ENCODE peak calls at places on chromosome 20, in eight cellular contexts. One of them, this sample, is unnamed. For H3K9me3, the result is how much of the 10 kb centered on the place peaks cover.

GRCh38 chr20:62345681-62346370 is 21.3 kb downstream of the LAMA5 start:
- DNase-seq in esophagus squamous epithelium: no peak
- DNase-seq in CD8-positive, alpha-beta memory T cell: no peak
- DNase-seq in uterus: no peak
- DNase-seq in heart left ventricle: peak
- DNase-seq in MM.1S: no peak
- DNase-seq in psoas muscle: peak
- DNase-seq in SK-N-SH: no peak
- DNase-seq in this sample: no peak

GRCh38 chr20:36720510-36720909 is 25.4 kb downstream of the NDRG3 start:
- DNase-seq in esophagus squamous epithelium: no peak
- DNase-seq in CD8-positive, alpha-beta memory T cell: no peak
- DNase-seq in uterus: no peak
- DNase-seq in heart left ventricle: no peak
- DNase-seq in MM.1S: no peak
- DNase-seq in psoas muscle: no peak
- DNase-seq in SK-N-SH: no peak
- DNase-seq in this sample: no peak

GRCh38 chr20:22106308-22106938 is 401.0 kb downstream of the PAX1 start:
- DNase-seq in esophagus squamous epithelium: no peak
- DNase-seq in CD8-positive, alpha-beta memory T cell: no peak
- DNase-seq in uterus: peak
- DNase-seq in heart left ventricle: no peak
- DNase-seq in MM.1S: peak
- DNase-seq in psoas muscle: no peak
- DNase-seq in SK-N-SH: peak
- DNase-seq in this sample: no peak

GRCh38 chr20:48574383-48574782 is 253.4 kb downstream of the PREX1 start:
- DNase-seq in esophagus squamous epithelium: no peak
- DNase-seq in CD8-positive, alpha-beta memory T cell: no peak
- DNase-seq in uterus: no peak
- DNase-seq in heart left ventricle: no peak
- DNase-seq in MM.1S: no peak
- DNase-seq in psoas muscle: no peak
- DNase-seq in SK-N-SH: peak
- DNase-seq in this sample: peak

GRCh38 chr20:44709797-44710196 is 5.4 kb upstream of the CCN5 start:
- DNase-seq in esophagus squamous epithelium: no peak
- DNase-seq in CD8-positive, alpha-beta memory T cell: no peak
- DNase-seq in uterus: no peak
- DNase-seq in heart left ventricle: no peak
- DNase-seq in MM.1S: peak
- DNase-seq in psoas muscle: no peak
- DNase-seq in SK-N-SH: no peak
- DNase-seq in this sample: no peak

GRCh38 chr20:34516038-34516873 is at the start of gene DYNLRB1:
- DNase-seq in esophagus squamous epithelium: peak
- DNase-seq in CD8-positive, alpha-beta memory T cell: peak
- DNase-seq in uterus: peak
- DNase-seq in heart left ventricle: peak
- DNase-seq in MM.1S: peak
- DNase-seq in psoas muscle: peak
- DNase-seq in SK-N-SH: peak
- DNase-seq in this sample: peak

GRCh38 chr20:61719691-61720347 is 345.9 kb downstream of the TAF4 start:
- DNase-seq in esophagus squamous epithelium: no peak
- DNase-seq in CD8-positive, alpha-beta memory T cell: peak
- DNase-seq in uterus: no peak
- DNase-seq in heart left ventricle: no peak
- DNase-seq in MM.1S: no peak
- DNase-seq in psoas muscle: no peak
- DNase-seq in SK-N-SH: no peak
- DNase-seq in this sample: no peak

GRCh38 chr20:313948-314347 is 11.4 kb upstream of the SOX12 start:
- DNase-seq in esophagus squamous epithelium: no peak
- DNase-seq in CD8-positive, alpha-beta memory T cell: no peak
- DNase-seq in uterus: no peak
- DNase-seq in heart left ventricle: no peak
- DNase-seq in MM.1S: no peak
- DNase-seq in psoas muscle: no peak
- DNase-seq in SK-N-SH: no peak
- DNase-seq in this sample: no peak

GRCh38 chr20:9392892-9393857 is 121.2 kb upstream of the LAMP5 start:
- DNase-seq in esophagus squamous epithelium: no peak
- DNase-seq in CD8-positive, alpha-beta memory T cell: no peak
- DNase-seq in uterus: peak
- DNase-seq in heart left ventricle: peak
- DNase-seq in MM.1S: peak
- DNase-seq in psoas muscle: peak
- DNase-seq in SK-N-SH: peak
- DNase-seq in this sample: peak

GRCh38 chr20:53778736-53779135 is 185.1 kb upstream of the ZNF217 start:
- DNase-seq in esophagus squamous epithelium: no peak
- DNase-seq in CD8-positive, alpha-beta memory T cell: no peak
- DNase-seq in uterus: no peak
- DNase-seq in heart left ventricle: no peak
- DNase-seq in MM.1S: no peak
- DNase-seq in psoas muscle: no peak
- DNase-seq in SK-N-SH: no peak
- DNase-seq in this sample: no peak
- H3K27ac ChIP-seq in esophagus squamous epithelium: no peak
- H3K27ac ChIP-seq in CD8-positive, alpha-beta memory T cell: no peak
- H3K27ac ChIP-seq in uterus: no peak
- H3K27ac ChIP-seq in heart left ventricle: no peak
- H3K27ac ChIP-seq in MM.1S: no peak
- H3K27ac ChIP-seq in psoas muscle: no peak
- H3K27ac ChIP-seq in SK-N-SH: no peak
- H3K27ac ChIP-seq in this sample: no peak

DNA sequence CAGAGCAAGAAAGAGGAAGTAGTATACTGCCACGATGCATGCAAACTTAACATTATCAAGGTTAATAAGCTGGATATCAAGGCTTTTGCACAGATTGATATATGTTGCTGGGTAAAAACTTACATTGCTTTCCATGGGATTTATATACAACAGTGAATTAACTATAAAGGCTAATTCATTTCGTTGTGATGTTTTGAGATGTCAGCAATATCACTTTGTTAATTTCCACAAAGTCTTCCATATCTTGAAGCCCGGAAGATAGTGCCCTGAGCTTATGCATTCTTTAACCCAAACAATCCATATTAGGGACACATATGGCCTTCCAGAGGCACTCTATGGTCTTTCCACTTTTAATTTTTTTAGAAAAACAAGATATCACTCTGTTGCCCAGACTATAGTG is 603.5 kb downstream of the MAFB start:
- DNase-seq in esophagus squamous epithelium: no peak
- DNase-seq in CD8-positive, alpha-beta memory T cell: no peak
- DNase-seq in uterus: no peak
- DNase-seq in heart left ventricle: no peak
- DNase-seq in MM.1S: no peak
- DNase-seq in psoas muscle: no peak
- DNase-seq in SK-N-SH: no peak
- DNase-seq in this sample: no peak
- H3K9me3 ChIP-seq in esophagus squamous epithelium: under half
- H3K9me3 ChIP-seq in CD8-positive, alpha-beta memory T cell: under half
- H3K9me3 ChIP-seq in uterus: under half
- H3K9me3 ChIP-seq in heart left ventricle: under half
- H3K9me3 ChIP-seq in MM.1S: under half
- H3K9me3 ChIP-seq in psoas muscle: under half
- H3K9me3 ChIP-seq in SK-N-SH: under half
- H3K9me3 ChIP-seq in this sample: under half

DNA sequence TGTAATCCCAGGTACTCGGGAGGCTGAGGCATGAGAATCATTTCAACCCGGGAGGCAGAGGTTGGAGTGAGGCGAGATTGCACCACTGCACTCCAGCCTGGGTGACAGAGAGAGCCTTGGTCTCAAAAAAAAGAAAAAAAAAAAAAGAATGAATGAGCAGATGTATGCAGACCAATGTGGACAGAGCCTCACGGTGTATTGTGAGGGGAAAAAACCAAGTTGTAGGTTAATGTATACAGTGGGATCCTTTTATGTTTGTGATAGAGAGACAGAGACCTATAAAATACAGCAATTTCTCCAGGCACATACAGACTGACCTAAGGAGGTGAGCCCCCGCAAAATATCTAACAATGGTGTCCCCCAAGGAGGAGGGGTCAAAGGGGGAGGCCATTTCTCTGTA is 11.7 kb downstream of the TGM2 start:
- DNase-seq in esophagus squamous epithelium: no peak
- DNase-seq in CD8-positive, alpha-beta memory T cell: no peak
- DNase-seq in uterus: no peak
- DNase-seq in heart left ventricle: no peak
- DNase-seq in MM.1S: no peak
- DNase-seq in psoas muscle: no peak
- DNase-seq in SK-N-SH: no peak
- DNase-seq in this sample: no peak
- H3K27ac ChIP-seq in esophagus squamous epithelium: peak
- H3K27ac ChIP-seq in CD8-positive, alpha-beta memory T cell: no peak
- H3K27ac ChIP-seq in uterus: peak
- H3K27ac ChIP-seq in heart left ventricle: peak
- H3K27ac ChIP-seq in MM.1S: no peak
- H3K27ac ChIP-seq in psoas muscle: peak
- H3K27ac ChIP-seq in SK-N-SH: peak
- H3K27ac ChIP-seq in this sample: no peak

GRCh38 chr20:39574061-39574460 is 611.9 kb downstream of the DHX35 start:
- DNase-seq in esophagus squamous epithelium: no peak
- DNase-seq in CD8-positive, alpha-beta memory T cell: no peak
- DNase-seq in uterus: no peak
- DNase-seq in heart left ventricle: no peak
- DNase-seq in MM.1S: no peak
- DNase-seq in psoas muscle: no peak
- DNase-seq in SK-N-SH: no peak
- DNase-seq in this sample: no peak

GRCh38 chr20:39571171-39571570 is 609.0 kb downstream of the DHX35 start:
- DNase-seq in esophagus squamous epithelium: no peak
- DNase-seq in CD8-positive, alpha-beta memory T cell: no peak
- DNase-seq in uterus: no peak
- DNase-seq in heart left ventricle: no peak
- DNase-seq in MM.1S: no peak
- DNase-seq in psoas muscle: no peak
- DNase-seq in SK-N-SH: no peak
- DNase-seq in this sample: no peak

GRCh38 chr20:39581034-39581433 is 618.9 kb downstream of the DHX35 start:
- DNase-seq in esophagus squamous epithelium: no peak
- DNase-seq in CD8-positive, alpha-beta memory T cell: no peak
- DNase-seq in uterus: no peak
- DNase-seq in heart left ventricle: no peak
- DNase-seq in MM.1S: no peak
- DNase-seq in psoas muscle: no peak
- DNase-seq in SK-N-SH: no peak
- DNase-seq in this sample: no peak

GRCh38 chr20:39576786-39577185 is 614.6 kb downstream of the DHX35 start:
- DNase-seq in esophagus squamous epithelium: no peak
- DNase-seq in CD8-positive, alpha-beta memory T cell: no peak
- DNase-seq in uterus: no peak
- DNase-seq in heart left ventricle: no peak
- DNase-seq in MM.1S: no peak
- DNase-seq in psoas muscle: no peak
- DNase-seq in SK-N-SH: no peak
- DNase-seq in this sample: no peak
- H3K9me3 ChIP-seq in esophagus squamous epithelium: under half
- H3K9me3 ChIP-seq in CD8-positive, alpha-beta memory T cell: under half
- H3K9me3 ChIP-seq in uterus: under half
- H3K9me3 ChIP-seq in heart left ventricle: under half
- H3K9me3 ChIP-seq in MM.1S: under half
- H3K9me3 ChIP-seq in psoas muscle: under half
- H3K9me3 ChIP-seq in SK-N-SH: under half
- H3K9me3 ChIP-seq in this sample: under half

DNA sequence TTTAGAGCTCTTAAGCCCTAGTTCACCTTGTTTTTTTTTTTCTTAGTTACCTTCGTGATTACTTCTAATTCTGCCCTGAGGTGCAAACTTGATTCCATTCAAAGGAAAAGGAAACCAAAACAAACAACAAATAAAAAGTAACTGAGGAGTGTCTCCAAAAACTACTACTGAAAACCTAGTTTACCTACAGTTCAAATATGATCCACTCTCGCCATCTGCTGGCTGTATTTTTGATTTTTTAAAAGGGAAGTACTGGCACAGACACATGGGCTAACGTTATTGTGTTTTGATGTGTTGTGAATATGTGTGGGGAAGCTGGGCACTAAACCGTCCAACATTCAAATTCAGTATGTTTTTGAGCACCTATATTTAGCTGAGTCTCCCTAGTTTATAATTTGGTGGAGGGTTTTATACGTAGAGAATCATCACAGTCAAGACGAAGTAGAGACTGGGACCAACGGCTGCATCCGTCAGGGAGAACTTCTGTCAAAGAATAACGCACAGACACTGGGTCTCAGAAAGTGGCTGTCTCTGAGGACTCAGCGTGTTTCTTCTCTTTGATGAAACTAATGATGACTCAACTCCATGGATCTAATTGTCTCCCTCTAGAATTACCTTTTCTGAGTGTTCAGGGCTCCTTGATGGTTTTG is 373.5 kb upstream of the BTBD3 start:
- DNase-seq in esophagus squamous epithelium: no peak
- DNase-seq in CD8-positive, alpha-beta memory T cell: no peak
- DNase-seq in uterus: peak
- DNase-seq in heart left ventricle: no peak
- DNase-seq in MM.1S: peak
- DNase-seq in psoas muscle: no peak
- DNase-seq in SK-N-SH: peak
- DNase-seq in this sample: peak
- H3K27ac ChIP-seq in esophagus squamous epithelium: no peak
- H3K27ac ChIP-seq in CD8-positive, alpha-beta memory T cell: no peak
- H3K27ac ChIP-seq in uterus: peak
- H3K27ac ChIP-seq in heart left ventricle: no peak
- H3K27ac ChIP-seq in MM.1S: no peak
- H3K27ac ChIP-seq in psoas muscle: no peak
- H3K27ac ChIP-seq in SK-N-SH: peak
- H3K27ac ChIP-seq in this sample: no peak

GRCh38 chr20:58531063-58531462 is 15.9 kb upstream of the APCDD1L start:
- DNase-seq in esophagus squamous epithelium: no peak
- DNase-seq in CD8-positive, alpha-beta memory T cell: no peak
- DNase-seq in uterus: no peak
- DNase-seq in heart left ventricle: no peak
- DNase-seq in MM.1S: no peak
- DNase-seq in psoas muscle: no peak
- DNase-seq in SK-N-SH: no peak
- DNase-seq in this sample: no peak
- H3K9me3 ChIP-seq in esophagus squamous epithelium: under half
- H3K9me3 ChIP-seq in CD8-positive, alpha-beta memory T cell: under half
- H3K9me3 ChIP-seq in uterus: under half
- H3K9me3 ChIP-seq in heart left ventricle: half or more
- H3K9me3 ChIP-seq in MM.1S: under half
- H3K9me3 ChIP-seq in psoas muscle: under half
- H3K9me3 ChIP-seq in SK-N-SH: under half
- H3K9me3 ChIP-seq in this sample: under half